ENCODE peak calls at places on chromosomes 13 and 19, in seven cellular contexts. J is activated CD8-positive, alpha-beta T cell treated with anti-CD3 and anti-CD28 coated beads for 36 hours; K is sciatic nerve; A is stimulated activated CD8-positive, alpha-beta memory T cell treated with anti-CD3 and anti-CD28 coated beads, Interleukin-4, amount 100 ng/mL, for 4 hours; S is AG09309; Q is left colon; F is heart right ventricle. X is an unnamed sample.

GRCh38 chr13:97328222-97328790 is 105.7 kb upstream of the RAP2A start:
- DNase-seq in J (no peak), K (no peak), A (no peak), S (peak), Q (no peak), F (no peak), X (peak)

GRCh38 chr13:84446972-84447700 is 564.9 kb upstream of the SLITRK1 start:
- DNase-seq in J (no peak), K (no peak), A (no peak), S (peak), Q (no peak), F (no peak), X (no peak)

GRCh38 chr13:67792151-67792665 is 562.1 kb upstream of the PCDH9 start:
- DNase-seq in J (no peak), K (no peak), A (no peak), S (no peak), Q (no peak), F (no peak), X (no peak)

GRCh38 chr13:45391926-45392325 is 26.2 kb downstream of the SLC25A30 start:
- DNase-seq in J (no peak), K (no peak), A (no peak), S (no peak), Q (no peak), F (no peak), X (no peak)

GRCh38 chr13:95924389-95924994 is 128.7 kb downstream of the UGGT2 start:
- DNase-seq in J (no peak), K (no peak), A (no peak), S (peak), Q (no peak), F (no peak), X (no peak)

GRCh38 chr13:75996582-75996981 is 360.5 kb downstream of the LMO7 start:
- DNase-seq in J (no peak), K (no peak), A (no peak), S (no peak), Q (no peak), F (no peak), X (no peak)

GRCh38 chr19:54141356-54141755 is 3.8 kb downstream of the CNOT3 start:
- DNase-seq in J (no peak), K (no peak), A (no peak), S (no peak), Q (no peak), F (no peak), X (no peak)

GRCh38 chr13:49303533-49304252 is 56.0 kb downstream of the CDADC1 start:
- DNase-seq in J (no peak), K (peak), A (no peak), S (no peak), Q (no peak), F (no peak), X (peak)

GRCh38 chr19:47891923-47892666 is 6.0 kb upstream of the SULT2A1 start:
- DNase-seq in J (no peak), K (peak), A (no peak), S (no peak), Q (no peak), F (no peak), X (no peak)

GRCh38 chr13:104382941-104383340 is 1316.7 kb upstream of the SLC10A2 start:
- DNase-seq in J (no peak), K (no peak), A (no peak), S (no peak), Q (no peak), F (no peak), X (no peak)

GRCh38 chr13:103406967-103407366 is 340.8 kb upstream of the SLC10A2 start:
- DNase-seq in J (no peak), K (no peak), A (no peak), S (no peak), Q (no peak), F (no peak), X (no peak)

GRCh38 chr19:50702870-50703829 is 16.5 kb downstream of the SHANK1 start:
- DNase-seq in J (no peak), K (no peak), A (no peak), S (no peak), Q (no peak), F (no peak), X (no peak)

GRCh38 chr19:49344516-49345423 is 9.6 kb downstream of the CD37 start:
- DNase-seq in J (no peak), K (no peak), A (no peak), S (no peak), Q (no peak), F (no peak), X (no peak)

X was measured in foreskin melanocyte.